ENCODE peak calls at places on chromosomes 6 and 20, in six cellular contexts. U, X, L, Q, G and M are unnamed samples.

GRCh38 chr20:60036346-60037119 is 78.3 kb downstream of the CDH26 start:
- DNase-seq in Q (no peak), L (no peak), X (no peak), U (no peak), G (no peak), M (no peak)

GRCh38 chr6:101728388-101728787 is 334.9 kb downstream of the GRIK2 start:
- DNase-seq in L (no peak), Q (no peak), G (no peak), U (no peak), X (no peak), M (no peak)

GRCh38 chr6:136751991-136752390 is 40.3 kb downstream of the MAP3K5 start:
- DNase-seq in X (no peak), G (no peak), L (no peak), Q (no peak), U (no peak), M (no peak)

GRCh38 chr6:82205793-82206425 is 41.6 kb downstream of the IBTK start:
- DNase-seq in X (no peak), U (peak), L (no peak), Q (no peak), G (no peak), M (no peak)

GRCh38 chr6:27545271-27546046 is 72.6 kb upstream of the ZNF184 start:
- DNase-seq in L (no peak), Q (peak), X (no peak), U (peak), G (no peak), M (peak)

GRCh38 chr20:62655291-62656204 is 13.2 kb downstream of the SLCO4A1 start:
- DNase-seq in Q (no peak), U (no peak), X (no peak), L (no peak), G (no peak), M (no peak)

GRCh38 chr20:50317644-50318043 is 127.0 kb downstream of the CEBPB start:
- DNase-seq in X (no peak), Q (peak), G (no peak), L (peak), U (no peak), M (no peak)

GRCh38 chr6:145562771-145563615 is 172.3 kb downstream of the EPM2A start:
- DNase-seq in L (no peak), U (no peak), X (no peak), G (no peak), Q (no peak), M (no peak)

GRCh38 chr20:19264191-19264590 is 51.7 kb downstream of the SLC24A3 start:
- DNase-seq in L (no peak), X (no peak), G (no peak), Q (no peak), U (no peak), M (no peak)

GRCh38 chr20:32285621-32286334 is 8.3 kb downstream of the KIF3B start:
- DNase-seq in L (no peak), G (no peak), Q (peak), X (no peak), U (peak), M (no peak)

GRCh38 chr20:33724439-33725094 is 4.5 kb upstream of the PXMP4 start:
- DNase-seq in X (no peak), L (no peak), G (no peak), U (peak), Q (peak), M (no peak)

GRCh38 chr6:158835616-158836221 is 16.6 kb upstream of the EZR start:
- DNase-seq in U (peak), Q (no peak), L (peak), X (no peak), G (no peak), M (no peak)

GRCh38 chr6:101257163-101257562 is 136.3 kb upstream of the GRIK2 start:
- DNase-seq in L (no peak), X (no peak), G (no peak), Q (no peak), U (no peak), M (no peak)

GRCh38 chr20:38109025-38109541 is 56.0 kb downstream of the TGM2 start:
- DNase-seq in Q (no peak), G (peak), L (peak), U (peak), X (no peak), M (no peak)

GRCh38 chr6:142726616-142727015 is 218.4 kb downstream of the HIVEP2 start:
- DNase-seq in G (no peak), Q (peak), U (no peak), X (no peak), L (no peak), M (no peak)

GRCh38 chr6:139148557-139149220 is 13.8 kb downstream of the HECA start:
- DNase-seq in G (no peak), Q (no peak), U (no peak), L (no peak), X (no peak), M (no peak)

GRCh38 chr6:132715204-132715603 is 1.3 kb upstream of the VNN1 start:
- DNase-seq in U (peak), L (no peak), G (no peak), Q (peak), X (peak), M (no peak)

GRCh38 chr6:90442366-90442765 is 144.5 kb downstream of the MAP3K7 start:
- DNase-seq in U (peak), G (no peak), L (no peak), Q (no peak), X (no peak), M (no peak)

GRCh38 chr20:58710481-58711265 is 18.1 kb downstream of the NPEPL1 start:
- DNase-seq in X (no peak), G (no peak), L (peak), U (no peak), Q (no peak), M (no peak)

GRCh38 chr6:19892250-19892649 is 55.1 kb downstream of the ID4 start:
- DNase-seq in G (no peak), X (no peak), L (no peak), Q (peak), U (no peak), M (no peak)

GRCh38 chr20:61753196-61753942 is 312.3 kb downstream of the TAF4 start:
- DNase-seq in U (peak), G (no peak), X (no peak), Q (peak), L (peak), M (no peak)

GRCh38 chr6:131476362-131476761 is 96.7 kb upstream of the ARG1 start:
- DNase-seq in G (no peak), X (no peak), L (no peak), Q (no peak), U (no peak), M (no peak)

GRCh38 chr6:139373154-139373927 is 1.1 kb downstream of the CITED2 start:
- DNase-seq in U (peak), G (peak), L (peak), Q (peak), X (peak), M (peak)

GRCh38 chr20:58133020-58133419 is 95.4 kb downstream of the ANKRD60 start:
- DNase-seq in L (no peak), U (no peak), X (no peak), Q (no peak), G (no peak), M (no peak)

GRCh38 chr6:66986940-66987339 is 1279.9 kb upstream of the EYS start:
- DNase-seq in X (no peak), Q (peak), L (no peak), U (no peak), G (no peak), M (no peak)

GRCh38 chr20:1866834-1867233 is 28.4 kb upstream of the SIRPA start:
- DNase-seq in G (no peak), Q (no peak), L (no peak), X (no peak), U (no peak), M (no peak)

DNA sequence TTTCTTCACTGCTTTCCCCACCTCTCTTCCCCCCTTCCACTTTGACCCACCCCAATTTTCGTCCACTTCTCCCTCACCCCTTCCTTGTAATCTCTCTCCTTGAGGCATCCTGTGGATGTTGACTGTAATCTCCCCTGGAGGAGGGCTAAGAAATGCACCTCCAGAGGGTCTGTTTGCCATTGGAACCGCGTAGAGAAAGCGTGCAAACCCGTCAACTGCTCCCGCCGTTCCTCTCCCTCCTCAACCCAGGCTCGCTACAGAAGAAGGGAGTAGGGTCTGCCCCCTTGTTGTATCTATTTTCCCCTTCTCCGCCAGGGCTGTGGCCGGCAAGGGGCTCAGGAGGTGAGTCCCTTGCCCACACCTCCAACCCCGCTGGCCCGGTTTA is 502 bp upstream of the HTR1E start:
- DNase-seq in G (no peak), L (no peak), U (no peak), Q (no peak), X (no peak), M (no peak)
- H3K4me3 ChIP-seq in G (no peak), L (no peak), U (no peak), Q (no peak), X (peak), M (peak)

GRCh38 chr6:32941412-32941784 is 570 bp upstream of the HLA-DMB start:
- DNase-seq in U (no peak), Q (no peak), G (no peak), L (no peak), X (no peak), M (no peak)
- H3K4me3 ChIP-seq in U (no peak), Q (no peak), G (no peak), L (no peak), X (no peak), M (no peak)

GRCh38 chr6:73655341-73655917 is 1.6 kb upstream of the SLC17A5 start:
- DNase-seq in L (no peak), X (no peak), Q (no peak), G (no peak), U (no peak), M (no peak)
- H3K4me3 ChIP-seq in L (no peak), X (peak), Q (no peak), G (no peak), U (peak), M (peak)

DNA sequence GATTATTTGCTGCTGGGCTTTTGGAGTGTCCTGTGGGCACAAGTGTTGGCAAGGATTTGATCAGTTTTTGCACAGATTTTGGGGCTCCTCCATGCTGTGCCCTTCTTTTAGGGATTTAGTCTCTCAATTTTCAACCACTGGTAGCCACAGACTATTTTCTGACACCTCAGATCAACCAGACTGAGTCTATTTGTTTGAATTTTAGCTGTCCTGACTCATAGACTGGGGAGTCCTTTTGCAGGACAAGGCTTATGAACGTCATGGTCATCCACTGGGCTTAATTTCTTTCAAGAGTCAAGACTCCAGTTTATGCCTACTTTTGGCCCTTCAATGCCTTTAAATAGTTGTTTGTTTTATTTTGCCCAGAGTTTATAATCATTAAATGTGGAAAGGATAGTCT is 59.3 kb downstream of the BCKDHB start:
- DNase-seq in X (no peak), Q (no peak), L (no peak), U (no peak), G (no peak), M (no peak)
- H3K4me3 ChIP-seq in X (no peak), Q (no peak), L (no peak), U (no peak), G (no peak), M (no peak)

GRCh38 chr6:24358219-24358821 is 461 bp upstream of the DCDC2 start:
- DNase-seq in U (no peak), X (no peak), Q (no peak), L (no peak), G (no peak), M (no peak)
- H3K4me3 ChIP-seq in U (no peak), X (peak), Q (peak), L (no peak), G (no peak), M (no peak)

GRCh38 chr6:56684342-56685101 is 41.8 kb upstream of the DST start:
- DNase-seq in G (no peak), X (no peak), Q (no peak), L (no peak), U (no peak), M (no peak)

GRCh38 chr6:56686429-56686828 is 43.7 kb upstream of the DST start:
- DNase-seq in L (no peak), X (no peak), Q (peak), U (no peak), G (no peak), M (no peak)

GRCh38 chr6:56685102-56685733 is 42.5 kb upstream of the DST start:
- DNase-seq in X (no peak), Q (no peak), L (no peak), U (no peak), G (no peak), M (no peak)

GRCh38 chr6:56683882-56684281 is 41.2 kb upstream of the DST start:
- DNase-seq in G (peak), L (no peak), U (peak), Q (peak), X (peak), M (no peak)

DNA sequence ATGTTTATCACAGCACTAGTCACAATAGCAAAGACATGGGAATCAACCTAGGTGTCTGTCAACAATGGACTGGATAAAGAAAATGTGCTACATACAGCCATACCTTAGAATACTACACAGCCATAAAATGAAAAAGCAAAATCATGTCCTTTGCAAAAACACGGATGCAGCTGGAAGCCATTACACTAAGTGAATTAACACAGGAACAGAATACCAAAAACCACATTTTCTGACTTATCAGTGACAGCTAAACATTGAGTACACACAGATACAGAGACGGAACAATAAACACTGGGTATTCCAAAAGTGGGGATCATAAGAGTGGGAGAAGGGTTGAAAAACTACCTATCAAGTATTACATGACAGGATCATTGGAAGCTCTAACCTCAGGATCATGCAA is 43.3 kb upstream of the DST start:
- DNase-seq in L (no peak), Q (no peak), G (no peak), X (no peak), U (no peak), M (no peak)
- H3K4me3 ChIP-seq in L (no peak), Q (no peak), G (no peak), X (no peak), U (no peak), M (no peak)

GRCh38 chr6:36733300-36733699 is 35.7 kb downstream of the RAB44 start:
- DNase-seq in L (no peak), X (no peak), Q (peak), U (no peak), G (no peak), M (no peak)

GRCh38 chr6:36735110-36735971 is 37.7 kb downstream of the RAB44 start:
- DNase-seq in U (peak), X (no peak), Q (peak), L (peak), G (peak), M (no peak)

GRCh38 chr6:36737043-36737785 is 39.6 kb downstream of the RAB44 start:
- DNase-seq in L (no peak), G (no peak), Q (no peak), X (no peak), U (no peak), M (no peak)

GRCh38 chr6:36731622-36732310 is 34.1 kb downstream of the RAB44 start:
- DNase-seq in U (no peak), Q (no peak), L (peak), X (no peak), G (no peak), M (no peak)

DNA sequence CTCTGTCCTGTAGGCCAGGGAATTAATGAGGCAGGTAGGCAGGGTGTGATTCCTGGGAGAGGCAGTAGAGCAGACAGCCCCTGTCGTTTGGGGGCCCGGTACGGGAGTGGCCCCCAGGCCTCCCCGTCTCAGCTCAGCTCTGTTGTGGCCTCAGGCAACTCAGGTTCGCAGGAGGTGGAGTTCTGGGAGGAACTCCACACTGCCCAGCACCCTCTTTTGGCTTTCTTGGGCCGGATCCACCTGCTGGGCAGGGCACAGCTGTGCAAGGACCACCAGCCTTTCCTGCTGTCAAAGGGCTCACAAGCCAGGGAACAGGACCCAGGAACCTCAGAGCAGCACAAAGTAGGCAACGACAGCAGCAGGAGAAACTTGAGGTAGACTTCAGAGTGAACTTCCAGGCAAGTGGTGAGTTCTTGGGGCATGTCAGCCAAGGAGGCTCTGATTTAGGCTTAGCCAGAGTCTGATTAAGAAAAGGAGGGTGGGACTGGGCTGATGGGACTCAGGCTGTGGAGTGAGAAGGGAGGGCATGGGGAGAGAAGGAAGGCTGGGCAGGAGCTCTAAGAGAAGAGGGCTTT is 36.9 kb downstream of the RAB44 start:
- DNase-seq in Q (no peak), X (no peak), G (no peak), U (no peak), L (no peak), M (no peak)
- H3K4me3 ChIP-seq in Q (no peak), X (no peak), G (peak), U (peak), L (peak), M (no peak)

GRCh38 chr6:110326609-110327008 is 31.5 kb downstream of the METTL24 start:
- DNase-seq in L (no peak), X (no peak), Q (no peak), G (no peak), U (no peak), M (no peak)

GRCh38 chr6:110325197-110325596 is 33.0 kb downstream of the METTL24 start:
- DNase-seq in Q (peak), U (peak), G (no peak), X (no peak), L (peak), M (no peak)

GRCh38 chr6:110329348-110329728 is 28.8 kb downstream of the METTL24 start:
- DNase-seq in X (no peak), L (peak), U (no peak), G (no peak), Q (no peak), M (no peak)

GRCh38 chr6:110329729-110330436 is 28.3 kb downstream of the METTL24 start:
- DNase-seq in U (no peak), L (peak), X (no peak), Q (no peak), G (no peak), M (no peak)

DNA sequence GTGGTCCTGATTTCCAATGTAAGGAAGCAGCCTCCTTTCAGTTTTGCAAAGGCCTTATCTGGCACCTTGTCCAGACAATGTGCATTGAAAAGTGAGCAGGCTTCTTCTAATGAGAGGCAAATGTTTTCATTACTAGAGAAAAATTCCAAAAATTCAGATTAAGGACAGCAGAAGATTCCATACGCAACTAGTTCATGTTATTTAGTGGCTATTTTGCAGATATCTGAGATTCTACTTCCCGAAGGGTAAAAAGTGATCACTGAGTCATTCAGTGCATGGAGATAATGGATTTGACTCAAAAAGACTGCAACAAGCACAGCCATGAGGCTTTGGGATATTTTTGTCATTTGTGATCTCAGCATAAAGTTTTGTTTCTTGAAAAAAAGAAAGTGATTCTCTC is 29.9 kb downstream of the METTL24 start:
- DNase-seq in L (no peak), G (no peak), X (no peak), U (peak), Q (no peak), M (no peak)
- H3K4me3 ChIP-seq in L (no peak), G (no peak), X (no peak), U (no peak), Q (no peak), M (no peak)

GRCh38 chr6:41085182-41085581 is 12.4 kb downstream of the NFYA start:
- DNase-seq in U (no peak), G (no peak), L (no peak), X (no peak), Q (no peak), M (no peak)
- H3K4me3 ChIP-seq in U (no peak), G (no peak), L (no peak), X (no peak), Q (no peak), M (no peak)

GRCh38 chr6:166997348-166997747 is 1.8 kb upstream of the CEP43 start:
- DNase-seq in G (no peak), L (no peak), U (no peak), Q (no peak), X (no peak), M (no peak)
- H3K4me3 ChIP-seq in G (no peak), L (no peak), U (peak), Q (peak), X (peak), M (no peak)